ENCODE peak calls at places on chromosome 20, in five cellular contexts. One of them, this sample, is unnamed.

GRCh38 chr20:36775826-36776225 is 2.3 kb upstream of the DSN1 start:
- DNase-seq in heart left ventricle: no peak
- DNase-seq in GM23338: no peak
- DNase-seq in left lung: no peak
- DNase-seq in mesendoderm: no peak
- DNase-seq in this sample: no peak

GRCh38 chr20:5508044-5508443 is 191.3 kb upstream of the PROKR2 start:
- DNase-seq in heart left ventricle: no peak
- DNase-seq in GM23338: no peak
- DNase-seq in left lung: no peak
- DNase-seq in mesendoderm: no peak
- DNase-seq in this sample: no peak

GRCh38 chr20:16368645-16369292 is 204.5 kb downstream of the KIF16B start:
- DNase-seq in heart left ventricle: no peak
- DNase-seq in GM23338: peak
- DNase-seq in left lung: no peak
- DNase-seq in mesendoderm: peak
- DNase-seq in this sample: peak

GRCh38 chr20:61929561-61929960 is 136.1 kb downstream of the TAF4 start:
- DNase-seq in heart left ventricle: no peak
- DNase-seq in GM23338: no peak
- DNase-seq in left lung: no peak
- DNase-seq in mesendoderm: no peak
- DNase-seq in this sample: no peak

GRCh38 chr20:51495921-51496545 is 46.5 kb downstream of the NFATC2 start:
- DNase-seq in heart left ventricle: no peak
- DNase-seq in GM23338: no peak
- DNase-seq in left lung: no peak
- DNase-seq in mesendoderm: no peak
- DNase-seq in this sample: no peak

GRCh38 chr20:23227976-23228375 is 122.6 kb upstream of the NXT1 start:
- DNase-seq in heart left ventricle: no peak
- DNase-seq in GM23338: no peak
- DNase-seq in left lung: no peak
- DNase-seq in mesendoderm: no peak
- DNase-seq in this sample: peak

GRCh38 chr20:36267605-36268500 is 31.6 kb downstream of the AAR2 start:
- DNase-seq in heart left ventricle: no peak
- DNase-seq in GM23338: no peak
- DNase-seq in left lung: no peak
- DNase-seq in mesendoderm: no peak
- DNase-seq in this sample: no peak

GRCh38 chr20:17066955-17067354 is 159.9 kb upstream of the PCSK2 start:
- DNase-seq in heart left ventricle: no peak
- DNase-seq in GM23338: peak
- DNase-seq in left lung: no peak
- DNase-seq in mesendoderm: peak
- DNase-seq in this sample: no peak

GRCh38 chr20:50049442-50050026 is 63.4 kb downstream of the UBE2V1 start:
- DNase-seq in heart left ventricle: no peak
- DNase-seq in GM23338: no peak
- DNase-seq in left lung: no peak
- DNase-seq in mesendoderm: no peak
- DNase-seq in this sample: no peak

GRCh38 chr20:2874456-2874855 is 1.2 kb downstream of the PTPRA start:
- DNase-seq in heart left ventricle: no peak
- DNase-seq in GM23338: peak
- DNase-seq in left lung: no peak
- DNase-seq in mesendoderm: no peak
- DNase-seq in this sample: no peak

GRCh38 chr20:16974080-16974854 is 226.1 kb downstream of the OTOR start:
- DNase-seq in heart left ventricle: no peak
- DNase-seq in GM23338: no peak
- DNase-seq in left lung: no peak
- DNase-seq in mesendoderm: no peak
- DNase-seq in this sample: no peak

GRCh38 chr20:13255356-13255755 is 34.3 kb downstream of the ISM1 start:
- DNase-seq in heart left ventricle: no peak
- DNase-seq in GM23338: no peak
- DNase-seq in left lung: no peak
- DNase-seq in mesendoderm: no peak
- DNase-seq in this sample: no peak

GRCh38 chr20:50335866-50336265 is 145.2 kb downstream of the CEBPB start:
- DNase-seq in heart left ventricle: no peak
- DNase-seq in GM23338: no peak
- DNase-seq in left lung: no peak
- DNase-seq in mesendoderm: no peak
- DNase-seq in this sample: no peak

GRCh38 chr20:12847862-12848261 is 160.9 kb upstream of the SPTLC3 start:
- DNase-seq in heart left ventricle: no peak
- DNase-seq in GM23338: peak
- DNase-seq in left lung: no peak
- DNase-seq in mesendoderm: no peak
- DNase-seq in this sample: peak

GRCh38 chr20:62069741-62070216 is 4.1 kb upstream of the TAF4 start:
- DNase-seq in heart left ventricle: no peak
- DNase-seq in GM23338: no peak
- DNase-seq in left lung: no peak
- DNase-seq in mesendoderm: no peak
- DNase-seq in this sample: peak

GRCh38 chr20:59495894-59496510 is 108.3 kb upstream of the PHACTR3 start:
- DNase-seq in heart left ventricle: peak
- DNase-seq in GM23338: peak
- DNase-seq in left lung: peak
- DNase-seq in mesendoderm: peak
- DNase-seq in this sample: peak

GRCh38 chr20:39986231-39986904 is 702.7 kb downstream of the MAFB start:
- DNase-seq in heart left ventricle: peak
- DNase-seq in GM23338: peak
- DNase-seq in left lung: peak
- DNase-seq in mesendoderm: peak
- DNase-seq in this sample: peak

GRCh38 chr20:23415958-23416583 is 5.2 kb downstream of the NAPB start:
- DNase-seq in heart left ventricle: no peak
- DNase-seq in GM23338: no peak
- DNase-seq in left lung: no peak
- DNase-seq in mesendoderm: peak
- DNase-seq in this sample: no peak

GRCh38 chr20:19170148-19170547 is 42.3 kb upstream of the SLC24A3 start:
- DNase-seq in heart left ventricle: no peak
- DNase-seq in GM23338: no peak
- DNase-seq in left lung: no peak
- DNase-seq in mesendoderm: no peak
- DNase-seq in this sample: no peak

GRCh38 chr20:32227744-32228688 is 20.3 kb downstream of the POFUT1 start:
- DNase-seq in heart left ventricle: peak
- DNase-seq in GM23338: no peak
- DNase-seq in left lung: peak
- DNase-seq in mesendoderm: peak
- DNase-seq in this sample: peak

GRCh38 chr20:33092361-33092760 is 12.9 kb downstream of the BPIFB4 start:
- DNase-seq in heart left ventricle: no peak
- DNase-seq in GM23338: no peak
- DNase-seq in left lung: no peak
- DNase-seq in mesendoderm: peak
- DNase-seq in this sample: no peak

GRCh38 chr20:5608448-5609161 is 141.6 kb upstream of the SHLD1 start:
- DNase-seq in heart left ventricle: no peak
- DNase-seq in GM23338: no peak
- DNase-seq in left lung: no peak
- DNase-seq in mesendoderm: no peak
- DNase-seq in this sample: no peak

DNA sequence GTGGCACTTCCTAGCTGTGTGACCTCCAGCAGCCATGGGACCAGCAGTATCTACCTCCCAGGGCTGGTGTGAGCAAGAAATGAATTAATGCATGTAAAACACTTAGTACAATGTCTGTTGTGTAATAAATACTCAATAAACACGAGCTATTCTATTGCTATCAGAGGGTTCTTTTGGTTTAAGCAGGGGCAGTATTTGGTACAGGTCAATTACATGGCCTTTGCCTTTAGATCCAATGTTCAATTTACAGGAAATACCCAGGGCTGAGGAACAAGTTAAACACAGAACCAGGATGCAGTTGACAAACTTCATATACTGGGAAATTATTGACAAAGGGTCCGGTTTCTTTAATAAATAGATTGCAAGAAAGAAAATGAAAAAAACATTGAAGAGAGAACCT is 2.9 kb downstream of the TGM2 start:
- DNase-seq in heart left ventricle: no peak
- DNase-seq in GM23338: no peak
- DNase-seq in left lung: no peak
- DNase-seq in mesendoderm: no peak
- DNase-seq in this sample: no peak
- H3K4me3 ChIP-seq in heart left ventricle: peak
- H3K4me3 ChIP-seq in GM23338: no peak
- H3K4me3 ChIP-seq in left lung: no peak
- H3K4me3 ChIP-seq in mesendoderm: no peak
- H3K4me3 ChIP-seq in this sample: no peak

DNA sequence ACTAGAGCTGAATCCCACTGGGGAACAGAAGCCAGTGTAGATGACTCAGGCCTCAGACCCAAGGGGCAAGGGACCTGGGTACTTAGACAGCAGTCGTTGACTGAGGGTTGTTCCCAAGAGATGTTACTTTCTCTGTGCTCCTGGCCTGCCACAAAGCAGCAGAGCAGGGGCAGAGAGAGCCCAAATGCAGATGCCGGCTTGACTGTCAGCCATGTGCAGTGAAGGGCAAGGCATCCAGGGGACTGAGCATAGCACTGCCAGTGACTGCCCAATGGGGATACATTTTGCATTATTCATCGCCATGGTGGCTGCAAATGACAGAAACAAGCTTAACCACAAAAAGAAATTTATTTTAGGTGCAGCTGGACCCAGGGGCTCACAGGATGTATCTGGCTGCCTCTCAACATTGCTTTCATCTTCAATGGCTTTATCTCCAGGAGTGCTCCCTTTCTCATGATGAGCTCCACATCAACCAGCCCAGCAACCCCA is 7.6 kb upstream of the TP53RK start:
- DNase-seq in heart left ventricle: no peak
- DNase-seq in GM23338: no peak
- DNase-seq in left lung: no peak
- DNase-seq in mesendoderm: no peak
- DNase-seq in this sample: no peak
- H3K4me3 ChIP-seq in heart left ventricle: no peak
- H3K4me3 ChIP-seq in GM23338: no peak
- H3K4me3 ChIP-seq in left lung: no peak
- H3K4me3 ChIP-seq in mesendoderm: no peak
- H3K4me3 ChIP-seq in this sample: no peak

GRCh38 chr20:58148891-58149290 is 79.6 kb downstream of the ANKRD60 start:
- DNase-seq in heart left ventricle: no peak
- DNase-seq in GM23338: no peak
- DNase-seq in left lung: no peak
- DNase-seq in mesendoderm: no peak
- DNase-seq in this sample: no peak

GRCh38 chr20:58145506-58146080 is 82.9 kb downstream of the ANKRD60 start:
- DNase-seq in heart left ventricle: no peak
- DNase-seq in GM23338: no peak
- DNase-seq in left lung: no peak
- DNase-seq in mesendoderm: peak
- DNase-seq in this sample: no peak

GRCh38 chr20:58146081-58146734 is 82.2 kb downstream of the ANKRD60 start:
- DNase-seq in heart left ventricle: no peak
- DNase-seq in GM23338: no peak
- DNase-seq in left lung: no peak
- DNase-seq in mesendoderm: no peak
- DNase-seq in this sample: no peak

GRCh38 chr20:58147628-58148370 is 80.7 kb downstream of the ANKRD60 start:
- DNase-seq in heart left ventricle: no peak
- DNase-seq in GM23338: peak
- DNase-seq in left lung: no peak
- DNase-seq in mesendoderm: peak
- DNase-seq in this sample: no peak

DNA sequence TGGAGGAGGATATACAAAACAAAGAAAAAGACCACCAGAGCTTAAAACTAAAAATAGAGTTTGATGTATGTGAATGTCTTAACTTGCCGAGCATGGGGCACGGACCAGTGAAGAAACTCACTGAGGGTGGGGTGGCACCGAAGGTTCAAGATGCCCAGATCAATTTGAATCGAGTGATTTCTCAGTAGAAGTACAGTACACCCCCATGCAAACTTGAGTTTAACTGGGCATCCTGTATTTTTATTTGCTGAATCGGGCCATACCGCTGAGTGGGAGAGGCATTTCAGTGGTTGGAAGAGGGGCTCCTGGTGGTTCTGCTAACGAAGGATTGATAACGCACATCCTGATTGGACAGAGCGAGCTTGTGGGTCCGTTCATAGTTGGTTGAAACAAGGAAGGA is 81.7 kb downstream of the ANKRD60 start:
- DNase-seq in heart left ventricle: no peak
- DNase-seq in GM23338: no peak
- DNase-seq in left lung: no peak
- DNase-seq in mesendoderm: no peak
- DNase-seq in this sample: no peak
- H3K4me3 ChIP-seq in heart left ventricle: no peak
- H3K4me3 ChIP-seq in GM23338: no peak
- H3K4me3 ChIP-seq in left lung: no peak
- H3K4me3 ChIP-seq in mesendoderm: no peak
- H3K4me3 ChIP-seq in this sample: no peak

DNA sequence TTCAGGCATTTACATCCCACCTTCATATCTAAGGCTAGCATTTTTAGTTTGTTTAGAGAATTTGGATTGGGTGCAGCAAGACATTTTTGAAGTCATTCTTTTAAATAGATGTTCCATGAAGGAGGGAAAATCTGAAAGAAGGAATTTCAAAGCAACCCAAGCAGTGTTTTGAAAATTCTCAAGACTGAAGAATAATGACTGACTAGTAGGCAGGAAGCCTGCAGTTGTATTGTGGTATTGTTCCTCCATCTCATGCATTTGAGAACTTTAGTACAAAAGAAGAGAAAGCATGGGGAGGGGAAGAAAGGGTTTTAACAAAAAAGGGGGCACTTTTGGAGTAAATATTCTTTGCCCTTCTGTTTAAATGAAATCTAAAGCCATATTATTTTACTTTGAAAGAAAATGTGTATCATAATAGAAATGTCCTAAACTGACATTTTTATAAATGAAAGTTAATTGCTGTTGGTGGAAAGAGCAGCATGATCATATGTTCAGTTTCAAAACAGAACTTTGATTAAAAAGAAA is 6.6 kb downstream of the NCOA3 start:
- DNase-seq in heart left ventricle: no peak
- DNase-seq in GM23338: no peak
- DNase-seq in left lung: no peak
- DNase-seq in mesendoderm: no peak
- DNase-seq in this sample: no peak
- H3K4me3 ChIP-seq in heart left ventricle: no peak
- H3K4me3 ChIP-seq in GM23338: no peak
- H3K4me3 ChIP-seq in left lung: no peak
- H3K4me3 ChIP-seq in mesendoderm: no peak
- H3K4me3 ChIP-seq in this sample: no peak